ENCODE peak calls at places on chromosomes 7 and 10, in seven cellular contexts. One of them, this sample, is unnamed.

GRCh38 chr7:84492565-84493034 is 298.0 kb upstream of the SEMA3A start:
- DNase-seq in Peyer's patch: no peak
- DNase-seq in neuronal stem cell: no peak
- DNase-seq in LHCN-M2: no peak
- DNase-seq in MG63: no peak
- DNase-seq in activated CD8-positive, alpha-beta memory T cell treated with anti-CD3 and anti-CD28 coated beads for 24 hours: no peak
- DNase-seq in aorta: no peak
- DNase-seq in this sample: no peak

GRCh38 chr7:47471358-47471703 is 110.6 kb downstream of the TNS3 start:
- DNase-seq in Peyer's patch: peak; percentile 46
- DNase-seq in neuronal stem cell: no peak
- DNase-seq in LHCN-M2: no peak
- DNase-seq in MG63: no peak
- DNase-seq in activated CD8-positive, alpha-beta memory T cell treated with anti-CD3 and anti-CD28 coated beads for 24 hours: no peak
- DNase-seq in aorta: no peak
- DNase-seq in this sample: no peak

GRCh38 chr7:4665661-4666060 is 16.4 kb upstream of the FOXK1 start:
- DNase-seq in Peyer's patch: no peak
- DNase-seq in neuronal stem cell: no peak
- DNase-seq in LHCN-M2: peak; percentile 83
- DNase-seq in MG63: no peak
- DNase-seq in activated CD8-positive, alpha-beta memory T cell treated with anti-CD3 and anti-CD28 coated beads for 24 hours: no peak
- DNase-seq in aorta: no peak
- DNase-seq in this sample: no peak

GRCh38 chr10:129913021-129913695 is 50.9 kb downstream of the EBF3 start:
- DNase-seq in Peyer's patch: no peak
- DNase-seq in neuronal stem cell: no peak
- DNase-seq in LHCN-M2: no peak
- DNase-seq in MG63: no peak
- DNase-seq in activated CD8-positive, alpha-beta memory T cell treated with anti-CD3 and anti-CD28 coated beads for 24 hours: no peak
- DNase-seq in aorta: no peak
- DNase-seq in this sample: no peak

GRCh38 chr7:64888901-64889685 is 14.0 kb upstream of the ZNF273 start:
- DNase-seq in Peyer's patch: peak; percentile 55
- DNase-seq in neuronal stem cell: no peak
- DNase-seq in LHCN-M2: no peak
- DNase-seq in MG63: no peak
- DNase-seq in activated CD8-positive, alpha-beta memory T cell treated with anti-CD3 and anti-CD28 coated beads for 24 hours: no peak
- DNase-seq in aorta: peak; percentile 62
- DNase-seq in this sample: no peak

GRCh38 chr10:63700209-63700934 is 179.2 kb downstream of the REEP3 start:
- DNase-seq in Peyer's patch: peak; percentile 61
- DNase-seq in neuronal stem cell: no peak
- DNase-seq in LHCN-M2: peak; percentile 99
- DNase-seq in MG63: peak; percentile 90
- DNase-seq in activated CD8-positive, alpha-beta memory T cell treated with anti-CD3 and anti-CD28 coated beads for 24 hours: no peak
- DNase-seq in aorta: peak; percentile 69
- DNase-seq in this sample: peak; percentile 69

GRCh38 chr7:50347693-50348092 is 43.2 kb downstream of the IKZF1 start:
- DNase-seq in Peyer's patch: no peak
- DNase-seq in neuronal stem cell: no peak
- DNase-seq in LHCN-M2: no peak
- DNase-seq in MG63: no peak
- DNase-seq in activated CD8-positive, alpha-beta memory T cell treated with anti-CD3 and anti-CD28 coated beads for 24 hours: no peak
- DNase-seq in aorta: no peak
- DNase-seq in this sample: no peak

GRCh38 chr10:111077715-111078504 is 1.1 kb downstream of the ADRA2A start:
- DNase-seq in Peyer's patch: no peak
- DNase-seq in neuronal stem cell: no peak
- DNase-seq in LHCN-M2: no peak
- DNase-seq in MG63: peak; percentile 24
- DNase-seq in activated CD8-positive, alpha-beta memory T cell treated with anti-CD3 and anti-CD28 coated beads for 24 hours: peak; percentile 69
- DNase-seq in aorta: no peak
- DNase-seq in this sample: no peak

GRCh38 chr7:151264615-151265014 is 16.1 kb upstream of the SMARCD3 start:
- DNase-seq in Peyer's patch: no peak
- DNase-seq in neuronal stem cell: no peak
- DNase-seq in LHCN-M2: no peak
- DNase-seq in MG63: no peak
- DNase-seq in activated CD8-positive, alpha-beta memory T cell treated with anti-CD3 and anti-CD28 coated beads for 24 hours: no peak
- DNase-seq in aorta: no peak
- DNase-seq in this sample: no peak

GRCh38 chr10:100896876-100897461 is 15.8 kb upstream of the SLF2 start:
- DNase-seq in Peyer's patch: no peak
- DNase-seq in neuronal stem cell: no peak
- DNase-seq in LHCN-M2: no peak
- DNase-seq in MG63: no peak
- DNase-seq in activated CD8-positive, alpha-beta memory T cell treated with anti-CD3 and anti-CD28 coated beads for 24 hours: peak; percentile 5
- DNase-seq in aorta: no peak
- DNase-seq in this sample: no peak

GRCh38 chr10:11468126-11468742 is 143.2 kb downstream of the USP6NL start:
- DNase-seq in Peyer's patch: no peak
- DNase-seq in neuronal stem cell: no peak
- DNase-seq in LHCN-M2: peak; percentile 88
- DNase-seq in MG63: no peak
- DNase-seq in activated CD8-positive, alpha-beta memory T cell treated with anti-CD3 and anti-CD28 coated beads for 24 hours: no peak
- DNase-seq in aorta: no peak
- DNase-seq in this sample: no peak

GRCh38 chr7:47516985-47517590 is 64.8 kb downstream of the TNS3 start:
- DNase-seq in Peyer's patch: no peak
- DNase-seq in neuronal stem cell: no peak
- DNase-seq in LHCN-M2: no peak
- DNase-seq in MG63: peak; percentile 40
- DNase-seq in activated CD8-positive, alpha-beta memory T cell treated with anti-CD3 and anti-CD28 coated beads for 24 hours: no peak
- DNase-seq in aorta: no peak
- DNase-seq in this sample: no peak

GRCh38 chr7:73718905-73719805 is at the start of gene STX1A:
- DNase-seq in Peyer's patch: peak; percentile 85
- DNase-seq in neuronal stem cell: no peak
- DNase-seq in LHCN-M2: peak; percentile 70
- DNase-seq in MG63: peak; percentile 67
- DNase-seq in activated CD8-positive, alpha-beta memory T cell treated with anti-CD3 and anti-CD28 coated beads for 24 hours: peak; percentile 87
- DNase-seq in aorta: peak; percentile 81
- DNase-seq in this sample: peak; percentile 52

GRCh38 chr10:24519950-24520349 is 203.7 kb downstream of the ARHGAP21 start:
- DNase-seq in Peyer's patch: no peak
- DNase-seq in neuronal stem cell: no peak
- DNase-seq in LHCN-M2: no peak
- DNase-seq in MG63: no peak
- DNase-seq in activated CD8-positive, alpha-beta memory T cell treated with anti-CD3 and anti-CD28 coated beads for 24 hours: peak; percentile 59
- DNase-seq in aorta: no peak
- DNase-seq in this sample: no peak

GRCh38 chr10:37067576-37067975 is 57.8 kb upstream of the ANKRD30A start:
- DNase-seq in Peyer's patch: no peak
- DNase-seq in neuronal stem cell: no peak
- DNase-seq in LHCN-M2: no peak
- DNase-seq in MG63: peak; percentile 7
- DNase-seq in activated CD8-positive, alpha-beta memory T cell treated with anti-CD3 and anti-CD28 coated beads for 24 hours: no peak
- DNase-seq in aorta: no peak
- DNase-seq in this sample: no peak

GRCh38 chr10:119139464-119140067 is 25.9 kb downstream of the SFXN4 start:
- DNase-seq in Peyer's patch: peak; percentile 69
- DNase-seq in neuronal stem cell: peak; percentile 11
- DNase-seq in LHCN-M2: peak; percentile 14
- DNase-seq in MG63: peak; percentile 16
- DNase-seq in activated CD8-positive, alpha-beta memory T cell treated with anti-CD3 and anti-CD28 coated beads for 24 hours: peak; percentile 69
- DNase-seq in aorta: no peak
- DNase-seq in this sample: no peak

GRCh38 chr7:17769918-17770317 is 170.4 kb downstream of the SNX13 start:
- DNase-seq in Peyer's patch: peak; percentile 81
- DNase-seq in neuronal stem cell: peak; percentile 55
- DNase-seq in LHCN-M2: peak; percentile 79
- DNase-seq in MG63: peak; percentile 40
- DNase-seq in activated CD8-positive, alpha-beta memory T cell treated with anti-CD3 and anti-CD28 coated beads for 24 hours: peak; percentile 68
- DNase-seq in aorta: peak; percentile 66
- DNase-seq in this sample: peak; percentile 61

GRCh38 chr10:102814873-102815661 is 22.1 kb downstream of the CYP17A1 start:
- DNase-seq in Peyer's patch: peak; percentile 62
- DNase-seq in neuronal stem cell: no peak
- DNase-seq in LHCN-M2: peak; percentile 63
- DNase-seq in MG63: no peak
- DNase-seq in activated CD8-positive, alpha-beta memory T cell treated with anti-CD3 and anti-CD28 coated beads for 24 hours: no peak
- DNase-seq in aorta: peak; percentile 94
- DNase-seq in this sample: no peak

GRCh38 chr10:74502963-74503608 is 323.3 kb upstream of the KAT6B start:
- DNase-seq in Peyer's patch: no peak
- DNase-seq in neuronal stem cell: no peak
- DNase-seq in LHCN-M2: peak; percentile 64
- DNase-seq in MG63: no peak
- DNase-seq in activated CD8-positive, alpha-beta memory T cell treated with anti-CD3 and anti-CD28 coated beads for 24 hours: no peak
- DNase-seq in aorta: no peak
- DNase-seq in this sample: no peak

GRCh38 chr10:76433161-76434005 is 1002.0 kb downstream of the LRMDA start:
- DNase-seq in Peyer's patch: no peak
- DNase-seq in neuronal stem cell: no peak
- DNase-seq in LHCN-M2: no peak
- DNase-seq in MG63: no peak
- DNase-seq in activated CD8-positive, alpha-beta memory T cell treated with anti-CD3 and anti-CD28 coated beads for 24 hours: no peak
- DNase-seq in aorta: no peak
- DNase-seq in this sample: no peak

GRCh38 chr7:3438352-3438751 is 137.3 kb downstream of the SDK1 start:
- DNase-seq in Peyer's patch: no peak
- DNase-seq in neuronal stem cell: no peak
- DNase-seq in LHCN-M2: peak; percentile 59
- DNase-seq in MG63: no peak
- DNase-seq in activated CD8-positive, alpha-beta memory T cell treated with anti-CD3 and anti-CD28 coated beads for 24 hours: no peak
- DNase-seq in aorta: no peak
- DNase-seq in this sample: no peak

GRCh38 chr7:156493942-156494341 is 146.6 kb upstream of the RNF32 start:
- DNase-seq in Peyer's patch: no peak
- DNase-seq in neuronal stem cell: no peak
- DNase-seq in LHCN-M2: no peak
- DNase-seq in MG63: peak; percentile 11
- DNase-seq in activated CD8-positive, alpha-beta memory T cell treated with anti-CD3 and anti-CD28 coated beads for 24 hours: no peak
- DNase-seq in aorta: no peak
- DNase-seq in this sample: no peak

GRCh38 chr7:25456467-25457171 is 228.3 kb upstream of the NPVF start:
- DNase-seq in Peyer's patch: peak; percentile 62
- DNase-seq in neuronal stem cell: no peak
- DNase-seq in LHCN-M2: no peak
- DNase-seq in MG63: peak; percentile 28
- DNase-seq in activated CD8-positive, alpha-beta memory T cell treated with anti-CD3 and anti-CD28 coated beads for 24 hours: no peak
- DNase-seq in aorta: peak; percentile 49
- DNase-seq in this sample: no peak

GRCh38 chr7:2802504-2803341 is 41.4 kb downstream of the GNA12 start:
- DNase-seq in Peyer's patch: no peak
- DNase-seq in neuronal stem cell: no peak
- DNase-seq in LHCN-M2: peak; percentile 49
- DNase-seq in MG63: peak; percentile 45
- DNase-seq in activated CD8-positive, alpha-beta memory T cell treated with anti-CD3 and anti-CD28 coated beads for 24 hours: no peak
- DNase-seq in aorta: no peak
- DNase-seq in this sample: no peak

GRCh38 chr10:60816624-60817023 is 38.3 kb downstream of the CDK1 start:
- DNase-seq in Peyer's patch: peak; percentile 65
- DNase-seq in neuronal stem cell: peak; percentile 65
- DNase-seq in LHCN-M2: peak; percentile 86
- DNase-seq in MG63: no peak
- DNase-seq in activated CD8-positive, alpha-beta memory T cell treated with anti-CD3 and anti-CD28 coated beads for 24 hours: no peak
- DNase-seq in aorta: no peak
- DNase-seq in this sample: peak; percentile 62

GRCh38 chr7:131896189-131896855 is 339.9 kb upstream of the PODXL start:
- DNase-seq in Peyer's patch: no peak
- DNase-seq in neuronal stem cell: no peak
- DNase-seq in LHCN-M2: no peak
- DNase-seq in MG63: no peak
- DNase-seq in activated CD8-positive, alpha-beta memory T cell treated with anti-CD3 and anti-CD28 coated beads for 24 hours: no peak
- DNase-seq in aorta: no peak
- DNase-seq in this sample: no peak

GRCh38 chr10:47137311-47137851 is 162.6 kb upstream of the GDF10 start:
- DNase-seq in Peyer's patch: no peak
- DNase-seq in neuronal stem cell: no peak
- DNase-seq in LHCN-M2: no peak
- DNase-seq in MG63: no peak
- DNase-seq in activated CD8-positive, alpha-beta memory T cell treated with anti-CD3 and anti-CD28 coated beads for 24 hours: no peak
- DNase-seq in aorta: no peak
- DNase-seq in this sample: no peak

GRCh38 chr7:2106920-2107319 is 125.8 kb downstream of the MAD1L1 start:
- DNase-seq in Peyer's patch: no peak
- DNase-seq in neuronal stem cell: no peak
- DNase-seq in LHCN-M2: no peak
- DNase-seq in MG63: peak; percentile 75
- DNase-seq in activated CD8-positive, alpha-beta memory T cell treated with anti-CD3 and anti-CD28 coated beads for 24 hours: no peak
- DNase-seq in aorta: no peak
- DNase-seq in this sample: no peak

GRCh38 chr10:97081621-97082235 is 104.0 kb downstream of the SLIT1 start:
- DNase-seq in Peyer's patch: peak; percentile 63
- DNase-seq in neuronal stem cell: peak; percentile 87
- DNase-seq in LHCN-M2: peak; percentile 50
- DNase-seq in MG63: peak; percentile 32
- DNase-seq in activated CD8-positive, alpha-beta memory T cell treated with anti-CD3 and anti-CD28 coated beads for 24 hours: peak; percentile 83
- DNase-seq in aorta: peak; percentile 65
- DNase-seq in this sample: peak; percentile 52

GRCh38 chr7:129605960-129606644 is 5.4 kb upstream of the NRF1 start:
- DNase-seq in Peyer's patch: no peak
- DNase-seq in neuronal stem cell: no peak
- DNase-seq in LHCN-M2: no peak
- DNase-seq in MG63: no peak
- DNase-seq in activated CD8-positive, alpha-beta memory T cell treated with anti-CD3 and anti-CD28 coated beads for 24 hours: no peak
- DNase-seq in aorta: no peak
- DNase-seq in this sample: no peak

GRCh38 chr10:98429320-98430072 is 14.5 kb upstream of the PYROXD2 start:
- DNase-seq in Peyer's patch: no peak
- DNase-seq in neuronal stem cell: no peak
- DNase-seq in LHCN-M2: no peak
- DNase-seq in MG63: no peak
- DNase-seq in activated CD8-positive, alpha-beta memory T cell treated with anti-CD3 and anti-CD28 coated beads for 24 hours: no peak
- DNase-seq in aorta: no peak
- DNase-seq in this sample: no peak

GRCh38 chr10:5919568-5919967 is 29.5 kb downstream of the FBH1 start:
- DNase-seq in Peyer's patch: no peak
- DNase-seq in neuronal stem cell: no peak
- DNase-seq in LHCN-M2: no peak
- DNase-seq in MG63: no peak
- DNase-seq in activated CD8-positive, alpha-beta memory T cell treated with anti-CD3 and anti-CD28 coated beads for 24 hours: no peak
- DNase-seq in aorta: no peak
- DNase-seq in this sample: no peak

GRCh38 chr10:53356616-53357349 is 584.2 kb upstream of the MBL2 start:
- DNase-seq in Peyer's patch: no peak
- DNase-seq in neuronal stem cell: no peak
- DNase-seq in LHCN-M2: no peak
- DNase-seq in MG63: peak; percentile 2
- DNase-seq in activated CD8-positive, alpha-beta memory T cell treated with anti-CD3 and anti-CD28 coated beads for 24 hours: no peak
- DNase-seq in aorta: no peak
- DNase-seq in this sample: no peak

GRCh38 chr10:44517635-44518034 is 132.7 kb upstream of the CXCL12 start:
- DNase-seq in Peyer's patch: no peak
- DNase-seq in neuronal stem cell: no peak
- DNase-seq in LHCN-M2: no peak
- DNase-seq in MG63: peak; percentile 17
- DNase-seq in activated CD8-positive, alpha-beta memory T cell treated with anti-CD3 and anti-CD28 coated beads for 24 hours: no peak
- DNase-seq in aorta: no peak
- DNase-seq in this sample: no peak

GRCh38 chr7:94580601-94581000 is 71.0 kb downstream of the CASD1 start:
- DNase-seq in Peyer's patch: no peak
- DNase-seq in neuronal stem cell: no peak
- DNase-seq in LHCN-M2: peak; percentile 83
- DNase-seq in MG63: no peak
- DNase-seq in activated CD8-positive, alpha-beta memory T cell treated with anti-CD3 and anti-CD28 coated beads for 24 hours: no peak
- DNase-seq in aorta: no peak
- DNase-seq in this sample: peak; percentile 76

GRCh38 chr7:150343225-150343624 is 1.8 kb upstream of the RARRES2 start:
- DNase-seq in Peyer's patch: no peak
- DNase-seq in neuronal stem cell: no peak
- DNase-seq in LHCN-M2: no peak
- DNase-seq in MG63: no peak
- DNase-seq in activated CD8-positive, alpha-beta memory T cell treated with anti-CD3 and anti-CD28 coated beads for 24 hours: no peak
- DNase-seq in aorta: no peak
- DNase-seq in this sample: no peak

GRCh38 chr10:35579726-35580420 is 25.3 kb upstream of the GJD4 start:
- DNase-seq in Peyer's patch: no peak
- DNase-seq in neuronal stem cell: no peak
- DNase-seq in LHCN-M2: peak; percentile 92
- DNase-seq in MG63: no peak
- DNase-seq in activated CD8-positive, alpha-beta memory T cell treated with anti-CD3 and anti-CD28 coated beads for 24 hours: no peak
- DNase-seq in aorta: no peak
- DNase-seq in this sample: no peak

GRCh38 chr10:11796439-11796838 is 26.7 kb upstream of the PROSER2 start:
- DNase-seq in Peyer's patch: no peak
- DNase-seq in neuronal stem cell: no peak
- DNase-seq in LHCN-M2: no peak
- DNase-seq in MG63: no peak
- DNase-seq in activated CD8-positive, alpha-beta memory T cell treated with anti-CD3 and anti-CD28 coated beads for 24 hours: no peak
- DNase-seq in aorta: no peak
- DNase-seq in this sample: no peak

This sample was measured in Caki2.